ENCODE peak calls at places on chromosomes 2 and 18, in eight cellular contexts. F is colonic mucosa, V is AG04449, B is K562, H is WTC11, P is PC-3, K is neural crest cell, Z is NB4. D is an unnamed sample.

GRCh38 chr2:9261231-9261883 is 54.7 kb downstream of the ASAP2 start:
- DNase-seq in F (no peak), K (no peak), V (no peak), P (no peak), H (no peak), Z (peak), B (no peak), D (no peak)

GRCh38 chr2:29010946-29011649 is 30.0 kb downstream of the TOGARAM2 start:
- DNase-seq in P (no peak), K (no peak), F (no peak), V (no peak), H (no peak), B (no peak), Z (peak), D (no peak)

GRCh38 chr2:200336980-200337615 is 30.6 kb downstream of the SPATS2L start:
- DNase-seq in Z (no peak), V (no peak), K (no peak), H (no peak), F (no peak), B (no peak), P (peak), D (no peak)

GRCh38 chr2:71669058-71669456 is 215.7 kb downstream of the DYSF start:
- DNase-seq in P (no peak), K (no peak), H (no peak), B (no peak), V (no peak), F (no peak), Z (no peak), D (no peak)

GRCh38 chr2:106095478-106096392 is 98.4 kb downstream of the UXS1 start:
- DNase-seq in K (no peak), P (no peak), F (no peak), V (no peak), B (no peak), Z (no peak), H (no peak), D (no peak)

GRCh38 chr2:23268467-23269263 is 116.3 kb upstream of the KLHL29 start:
- DNase-seq in P (no peak), V (no peak), B (no peak), Z (no peak), F (no peak), K (no peak), H (no peak), D (no peak)

GRCh38 chr2:3335001-3335400 is 42.6 kb downstream of the EIPR1 start:
- DNase-seq in V (no peak), H (no peak), F (no peak), B (no peak), Z (no peak), K (no peak), P (no peak), D (no peak)

GRCh38 chr2:97781981-97782380 is 68.6 kb downstream of the ZAP70 start:
- DNase-seq in Z (no peak), H (no peak), B (no peak), F (peak), P (peak), K (no peak), V (no peak), D (no peak)

GRCh38 chr2:222241054-222241453 is 57.7 kb downstream of the PAX3 start:
- DNase-seq in K (no peak), V (no peak), H (no peak), P (no peak), Z (no peak), B (no peak), F (no peak), D (peak)

GRCh38 chr2:151946856-151947523 is 118.8 kb upstream of the ARL5A start:
- DNase-seq in Z (peak), P (peak), F (peak), H (peak), B (peak), V (no peak), K (peak), D (peak)

GRCh38 chr2:48419884-48420511 is 110.0 kb upstream of the STON1 start:
- DNase-seq in V (no peak), P (no peak), K (no peak), F (no peak), B (no peak), Z (no peak), H (no peak), D (no peak)

GRCh38 chr2:67455219-67456142 is 58.3 kb downstream of the ETAA1 start:
- DNase-seq in K (no peak), P (peak), F (no peak), Z (no peak), H (no peak), B (no peak), V (no peak), D (no peak)

GRCh38 chr18:10524507-10525425 is 1.1 kb upstream of the NAPG start:
- DNase-seq in Z (peak), H (no peak), B (no peak), K (no peak), P (peak), V (no peak), F (no peak), D (no peak)

GRCh38 chr2:184394642-184395041 is 203.7 kb upstream of the ZNF804A start:
- DNase-seq in Z (no peak), B (no peak), P (no peak), F (no peak), V (no peak), K (no peak), H (no peak), D (no peak)
- TF ChIP-seq CTCF in Z (no peak), B (no peak), P (no peak), F (no peak), V (no peak), K (no peak), H (no peak), D (no peak)

GRCh38 chr18:65259403-65259802 is 491.4 kb upstream of the CDH7 start:
- DNase-seq in Z (no peak), K (no peak), F (no peak), H (no peak), P (no peak), V (no peak), B (no peak), D (no peak)

GRCh38 chr18:65260030-65260429 is 490.8 kb upstream of the CDH7 start:
- DNase-seq in K (no peak), F (no peak), Z (no peak), B (no peak), H (no peak), P (no peak), V (no peak), D (no peak)

GRCh38 chr18:65257157-65257556 is 493.7 kb upstream of the CDH7 start:
- DNase-seq in B (no peak), P (no peak), K (no peak), V (no peak), Z (no peak), H (no peak), F (no peak), D (no peak)

GRCh38 chr18:65255417-65255816 is 495.4 kb upstream of the CDH7 start:
- DNase-seq in P (no peak), F (no peak), Z (no peak), V (no peak), B (no peak), K (no peak), H (no peak), D (no peak)
- TF ChIP-seq CTCF in P (peak), F (no peak), Z (no peak), V (no peak), B (no peak), K (no peak), H (no peak), D (peak)

DNA sequence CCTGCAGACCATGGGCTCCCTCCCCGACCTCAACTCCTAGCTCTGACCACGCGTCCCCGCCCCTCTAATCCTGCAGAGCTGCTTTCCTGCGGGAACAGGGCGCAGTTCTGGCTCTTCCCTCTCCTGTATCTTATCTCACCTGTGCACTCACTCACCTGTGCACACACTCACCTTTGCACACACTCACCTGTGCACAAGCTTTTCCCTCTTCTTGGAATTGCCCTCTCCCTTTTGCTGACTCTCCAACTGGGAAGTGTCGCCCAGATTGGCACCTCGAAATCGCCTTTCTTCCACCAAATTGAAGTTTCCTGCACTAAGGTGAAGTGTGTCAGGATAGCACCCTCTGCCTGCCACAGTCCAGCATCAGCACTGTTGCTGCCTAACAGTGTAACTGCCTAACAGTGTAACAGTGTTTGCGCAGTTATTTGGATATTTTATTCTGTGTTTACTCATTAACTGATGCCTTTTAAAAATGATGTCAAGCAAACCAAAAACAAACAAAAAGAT is 585 bp upstream of the CMPK2 start:
- DNase-seq in P (peak), V (no peak), H (peak), F (peak), B (peak), K (peak), Z (peak), D (peak)
- TF ChIP-seq CTCF in P (peak), V (peak), H (no peak), F (no peak), B (peak), K (peak), Z (peak), D (no peak)

DNA sequence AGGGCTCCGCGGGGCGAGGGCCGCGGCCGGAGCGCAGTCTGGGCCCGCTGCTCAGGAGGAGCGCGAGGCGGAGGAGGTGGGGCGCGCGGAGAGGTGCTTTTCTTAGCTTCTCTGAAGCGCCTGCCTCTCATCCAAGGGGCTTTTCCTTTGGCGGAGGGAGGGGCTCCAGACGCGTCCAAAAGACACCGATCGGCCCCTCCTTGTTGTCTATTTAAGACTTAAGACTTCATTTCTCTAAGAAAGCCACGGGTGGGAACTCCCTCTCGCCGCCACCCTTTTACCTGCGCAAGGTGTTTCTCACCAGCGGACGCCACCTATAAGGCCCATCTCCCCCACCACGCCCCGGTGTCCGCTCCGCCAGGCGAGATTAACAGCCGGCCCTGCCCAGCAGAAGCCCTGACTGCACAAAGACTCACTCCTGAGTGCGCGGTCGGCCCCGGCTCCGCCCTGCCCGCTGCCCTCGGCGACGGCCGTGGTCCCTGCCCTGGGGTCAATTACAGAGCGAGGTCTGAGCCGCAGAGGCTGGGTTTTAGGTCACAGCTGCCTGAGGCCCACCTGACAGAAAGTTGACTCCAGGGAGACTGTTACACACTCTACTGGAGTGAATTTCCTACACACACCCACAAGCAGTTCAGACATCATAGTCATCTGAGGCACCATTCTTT is at the start of gene DSC2:
- DNase-seq in P (peak), H (peak), F (peak), Z (no peak), B (peak), K (peak), V (no peak), D (peak)
- TF ChIP-seq CTCF in P (no peak), H (no peak), F (no peak), Z (no peak), B (no peak), K (no peak), V (no peak), D (no peak)

GRCh38 chr2:79876430-79876829 is 363.6 kb downstream of the CTNNA2 start:
- DNase-seq in B (no peak), F (no peak), K (no peak), Z (peak), V (no peak), P (peak), H (no peak), D (peak)
- TF ChIP-seq CTCF in B (peak), F (no peak), K (peak), Z (peak), V (peak), P (peak), H (no peak), D (peak)

DNA sequence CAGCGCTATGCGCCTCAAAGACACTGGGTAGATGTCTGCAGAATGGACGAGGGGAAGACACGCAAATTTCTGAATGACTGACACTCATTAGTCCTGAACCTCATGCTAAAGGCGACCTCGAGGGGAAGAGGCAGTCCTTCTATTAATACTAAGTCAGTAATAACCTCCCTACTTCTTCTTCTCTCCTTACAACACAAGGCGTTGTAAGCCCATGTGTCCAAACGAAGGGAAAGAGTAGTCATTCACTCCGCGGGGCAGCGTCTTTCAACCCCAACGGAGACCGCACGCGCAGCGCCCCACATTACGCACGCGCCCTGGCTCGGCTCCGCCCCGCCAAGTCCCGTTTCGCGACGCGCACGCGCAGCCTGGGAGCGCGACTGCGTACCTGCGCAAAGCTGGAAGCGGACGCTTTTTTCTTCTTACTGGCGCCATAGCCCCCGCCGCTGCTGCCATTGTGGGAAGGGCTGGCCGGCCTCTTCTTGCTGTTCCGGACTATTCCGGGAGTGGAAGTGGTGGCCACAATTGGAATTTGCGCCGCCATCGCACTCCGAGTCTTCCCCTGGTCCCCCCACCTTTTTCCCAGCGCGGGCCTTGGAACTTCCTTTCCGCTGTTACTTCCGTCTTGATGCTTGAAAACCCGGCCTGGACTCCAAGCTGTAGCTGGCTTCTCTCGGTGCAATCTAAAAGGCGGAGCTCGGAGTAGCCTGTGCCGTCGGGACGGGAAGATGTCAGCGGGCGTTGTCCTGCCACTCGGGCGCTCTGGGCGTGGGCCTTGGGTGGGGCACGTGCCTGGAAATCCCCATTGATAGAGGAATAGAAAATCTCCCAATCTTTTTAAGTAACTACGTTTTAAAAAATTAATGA is at the start of gene INO80C:
- DNase-seq in H (peak), F (peak), V (peak), P (peak), Z (peak), K (peak), B (peak), D (peak)
- TF ChIP-seq CTCF in H (no peak), F (no peak), V (no peak), P (no peak), Z (no peak), K (peak), B (peak), D (no peak)

GRCh38 chr18:79422783-79423165 is 27.0 kb downstream of the NFATC1 start:
- DNase-seq in V (no peak), Z (no peak), H (no peak), B (no peak), P (no peak), K (no peak), F (no peak), D (no peak)
- TF ChIP-seq CTCF in V (no peak), Z (no peak), H (no peak), B (no peak), P (no peak), K (no peak), F (no peak), D (no peak)

DNA sequence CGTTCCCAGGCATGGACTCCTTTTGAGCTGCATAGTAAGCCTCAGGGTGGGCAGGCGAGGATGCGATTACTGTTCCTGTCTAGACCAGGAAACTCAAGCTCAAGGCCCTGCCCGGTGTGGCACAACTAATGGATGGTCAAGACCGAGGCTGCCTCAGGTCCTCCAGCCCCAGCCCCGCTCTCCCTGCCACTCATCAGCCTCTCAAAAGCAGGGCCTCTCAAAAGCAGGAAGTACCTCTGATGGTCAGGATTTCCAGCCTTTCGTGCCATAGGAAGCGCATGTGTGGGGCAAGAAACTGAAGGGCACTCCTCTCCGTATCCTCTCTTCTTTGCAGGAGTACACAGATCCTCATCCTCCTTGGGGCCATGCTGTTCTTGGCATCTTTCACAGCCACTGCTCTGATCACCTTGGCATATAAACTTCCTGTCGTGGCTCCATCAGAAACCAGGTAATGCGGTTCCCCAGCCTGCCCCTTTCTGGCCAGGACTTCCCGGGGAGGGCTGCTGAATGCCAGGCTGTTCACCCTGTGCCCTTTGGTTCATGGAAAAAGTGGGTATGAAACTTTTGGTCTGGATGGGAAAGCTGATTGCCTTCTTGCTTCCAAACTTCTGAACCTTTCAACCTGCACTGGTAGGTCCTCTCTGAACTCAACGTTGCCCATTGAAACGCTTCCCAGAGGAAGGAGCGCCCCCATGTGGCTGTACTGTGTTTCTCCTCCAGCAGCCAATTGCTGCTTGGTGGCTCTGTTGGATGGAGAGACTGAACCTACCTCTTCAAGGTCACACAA is 82.8 kb upstream of the SEC11C start:
- DNase-seq in F (peak), P (peak), B (peak), K (peak), V (no peak), Z (peak), H (peak), D (peak)
- TF ChIP-seq CTCF in F (peak), P (peak), B (peak), K (peak), V (peak), Z (peak), H (peak), D (peak)

GRCh38 chr2:226794751-226795171 is 4.9 kb downstream of the IRS1 start:
- DNase-seq in V (no peak), B (no peak), Z (no peak), H (no peak), P (peak), K (no peak), F (peak), D (no peak)
- TF ChIP-seq CTCF in V (no peak), B (no peak), Z (no peak), H (no peak), P (no peak), K (no peak), F (no peak), D (no peak)

DNA sequence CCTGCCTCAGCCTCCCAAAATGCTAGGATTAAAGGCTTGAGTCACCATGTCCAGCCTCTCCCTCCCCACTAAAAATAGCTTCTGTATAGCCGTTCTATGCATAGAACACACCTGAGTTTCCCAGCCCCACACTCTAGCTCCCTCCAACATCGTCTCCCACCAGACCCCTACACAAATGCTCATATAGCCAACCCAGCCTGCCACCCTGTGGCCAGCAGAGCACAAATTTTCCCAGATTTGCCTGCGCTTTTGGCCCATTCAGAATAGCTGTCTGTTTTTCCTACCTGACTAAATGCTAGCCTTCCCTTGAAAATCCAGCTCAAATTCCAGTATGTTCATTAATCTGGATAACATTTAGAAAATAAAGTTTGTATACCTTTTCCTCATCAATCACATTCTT is 22.8 kb downstream of the TRABD2A start:
- DNase-seq in K (no peak), Z (no peak), F (no peak), V (no peak), P (no peak), B (no peak), H (peak), D (no peak)
- TF ChIP-seq CTCF in K (no peak), Z (no peak), F (no peak), V (peak), P (peak), B (peak), H (no peak), D (no peak)